ENCODE peak calls at places on chromosome 6, in seven cellular contexts. E is foreskin keratinocyte, G is HFFc6, S is foreskin fibroblast, N is IMR-90, L is stomach, Y is A549. V is an unnamed sample.

GRCh38 chr6:160272707-160273106 is 14.1 kb upstream of the SLC22A2 start:
- DNase-seq in S (no peak), L (no peak), Y (no peak), N (no peak), E (no peak), G (no peak), V (no peak)

GRCh38 chr6:76004202-76004601 is 68.3 kb downstream of the IMPG1 start:
- DNase-seq in G (no peak), E (no peak), L (no peak), S (no peak), Y (no peak), N (no peak), V (no peak)

GRCh38 chr6:93366506-93366905 is 52.9 kb downstream of the EPHA7 start:
- DNase-seq in E (no peak), L (no peak), S (no peak), Y (no peak), G (no peak), N (no peak), V (no peak)

GRCh38 chr6:33886673-33887144 is 82.9 kb upstream of the MLN start:
- DNase-seq in N (peak; percentile 41), E (peak; percentile 58), L (no peak), G (peak; percentile 75), S (peak; percentile 81), Y (no peak), V (no peak)

GRCh38 chr6:101700655-101701054 is 307.1 kb downstream of the GRIK2 start:
- DNase-seq in N (no peak), E (no peak), S (no peak), Y (no peak), G (no peak), L (no peak), V (no peak)

GRCh38 chr6:107066697-107067659 is 39.0 kb downstream of the MTRES1 start:
- DNase-seq in G (no peak), S (no peak), Y (no peak), L (no peak), N (peak; percentile 46), E (no peak), V (no peak)

GRCh38 chr6:72712921-72713320 is 91.1 kb downstream of the KCNQ5 start:
- DNase-seq in Y (no peak), G (no peak), E (no peak), S (no peak), L (no peak), N (peak; percentile 21), V (no peak)

GRCh38 chr6:27864906-27865883 is 47.0 kb downstream of the OR2B2 start:
- DNase-seq in E (peak; percentile 94), L (peak; percentile 61), Y (peak; percentile 87), G (peak; percentile 99), N (peak; percentile 99), S (peak; percentile 97), V (no peak)

GRCh38 chr6:23349521-23350147 is 776.4 kb upstream of the NRSN1 start:
- DNase-seq in N (peak; percentile 96), L (no peak), Y (peak; percentile 28), S (peak; percentile 94), G (peak; percentile 13), E (peak; percentile 80), V (no peak)

GRCh38 chr6:134060491-134061106 is 8.2 kb upstream of the SLC2A12 start:
- DNase-seq in L (no peak), E (peak; percentile 62), Y (peak; percentile 23), G (peak; percentile 52), N (peak; percentile 79), S (peak; percentile 84), V (no peak)

GRCh38 chr6:13375360-13375878 is 47.1 kb upstream of the TBC1D7 start:
- DNase-seq in L (no peak), N (no peak), S (no peak), Y (no peak), E (no peak), G (no peak), V (no peak)

GRCh38 chr6:141107562-141108160 is 1025.1 kb upstream of the GJE1 start:
- DNase-seq in G (peak; percentile 62), S (peak; percentile 58), N (peak; percentile 67), Y (no peak), L (no peak), E (peak; percentile 78), V (no peak)

GRCh38 chr6:27143474-27144026 is 104.0 kb upstream of the PRSS16 start:
- DNase-seq in L (no peak), Y (no peak), G (no peak), N (no peak), S (no peak), E (no peak), V (no peak)

GRCh38 chr6:44073612-44074382 is 53.5 kb downstream of the MRPL14 start:
- DNase-seq in G (no peak), L (no peak), E (no peak), Y (no peak), N (no peak), S (peak; percentile 70), V (no peak)

GRCh38 chr6:63452117-63452516 is 120.2 kb upstream of the LOC128125822 start:
- DNase-seq in E (no peak), L (no peak), N (no peak), G (no peak), Y (peak; percentile 90), S (no peak), V (no peak)

GRCh38 chr6:157228421-157229218 is 94.7 kb downstream of the TMEM242 start:
- DNase-seq in S (no peak), E (no peak), L (no peak), Y (no peak), G (no peak), N (no peak), V (no peak)

GRCh38 chr6:100426241-100426640 is 38.5 kb downstream of the SIM1 start:
- DNase-seq in G (no peak), L (no peak), Y (no peak), N (no peak), S (peak; percentile 31), E (no peak), V (no peak)

GRCh38 chr6:351867-352289 is 39.7 kb upstream of the IRF4 start:
- DNase-seq in E (no peak), S (no peak), Y (no peak), L (no peak), N (no peak), G (no peak), V (no peak)

GRCh38 chr6:350371-350770 is 41.2 kb upstream of the IRF4 start:
- DNase-seq in E (no peak), S (no peak), N (no peak), Y (no peak), G (no peak), L (no peak), V (no peak)

GRCh38 chr6:349491-349921 is 42.0 kb upstream of the IRF4 start:
- DNase-seq in S (no peak), G (no peak), N (no peak), L (no peak), Y (no peak), E (no peak), V (no peak)

GRCh38 chr6:352474-352873 is 39.1 kb upstream of the IRF4 start:
- DNase-seq in E (no peak), N (no peak), L (no peak), S (no peak), Y (no peak), G (no peak), V (no peak)

DNA sequence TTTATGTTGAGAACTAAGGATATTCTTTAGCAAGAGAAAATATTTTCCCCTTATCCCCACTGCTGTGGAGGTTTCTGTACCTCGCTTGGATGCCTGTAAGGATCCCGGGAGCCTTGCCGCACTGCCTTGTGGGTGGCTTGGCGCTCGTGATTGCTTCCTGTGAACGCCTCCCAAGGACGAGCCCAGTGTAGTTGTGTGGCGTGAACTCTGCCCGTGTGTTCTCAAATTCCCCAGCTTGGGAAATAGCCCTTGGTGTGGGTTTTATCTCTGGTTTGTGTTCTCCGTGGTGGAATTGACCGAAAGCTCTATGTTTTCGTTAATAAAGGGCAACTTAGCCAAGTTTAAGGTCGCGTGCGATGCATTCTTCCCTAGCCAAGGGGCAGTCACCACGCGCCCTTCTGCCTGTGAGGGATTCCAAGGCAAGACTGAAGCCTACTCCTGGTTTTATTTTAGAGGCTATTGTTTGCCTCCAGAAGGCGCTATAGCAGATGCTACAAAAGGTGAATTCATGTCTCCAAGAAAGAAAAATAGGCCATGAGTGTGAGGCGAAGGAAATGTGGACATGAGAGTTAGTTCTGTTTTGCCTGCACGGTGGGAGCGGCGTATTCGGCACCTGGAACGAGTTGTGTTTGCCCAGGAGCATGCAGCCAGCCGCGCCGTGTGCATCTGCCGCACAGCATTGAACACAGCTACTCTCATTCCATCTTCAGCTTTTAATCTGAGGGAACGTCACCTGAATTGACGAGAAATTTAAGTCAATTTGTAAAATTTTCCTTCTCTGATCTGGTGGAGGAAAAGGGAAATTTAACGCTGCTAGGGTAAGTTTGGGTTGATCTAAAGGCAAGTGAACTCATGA is 40.3 kb upstream of the IRF4 start:
- DNase-seq in Y (no peak), E (no peak), G (no peak), S (no peak), N (no peak), L (no peak), V (no peak)
- TF ChIP-seq CTCF in Y (no peak), E (no peak), G (no peak), S (no peak), N (no peak), L (no peak), V (no peak)

GRCh38 chr6:50381106-50381415 is 331.3 kb upstream of the DEFB112 start:
- DNase-seq in E (no peak), L (no peak), Y (no peak), S (peak; percentile 0), N (no peak), G (no peak), V (no peak)
- TF ChIP-seq CTCF in E (peak; percentile 27), L (no peak), Y (no peak), S (no peak), N (no peak), G (no peak), V (no peak)

DNA sequence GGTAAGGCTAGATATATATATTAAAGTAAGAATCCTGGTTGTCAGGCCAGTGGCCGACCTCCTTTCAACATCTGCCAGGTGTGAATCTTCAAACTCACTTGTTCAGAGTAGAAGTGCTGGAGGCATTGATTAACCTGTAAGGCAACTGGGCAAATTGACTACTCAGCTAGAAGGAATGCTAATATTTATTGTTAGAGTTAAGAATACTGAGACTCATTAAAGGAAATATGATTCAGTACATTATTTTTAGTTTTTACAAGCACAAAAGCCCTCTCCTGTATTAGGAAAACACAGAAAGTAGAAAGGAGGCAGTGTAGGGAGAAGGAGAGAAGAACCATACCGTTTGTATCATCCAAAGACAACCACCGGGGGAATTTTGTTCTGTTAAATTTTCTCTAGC is 53.5 kb downstream of the RIPOR2 start:
- DNase-seq in E (no peak), N (peak; percentile 56), Y (no peak), L (no peak), S (no peak), G (peak; percentile 50), V (no peak)
- TF ChIP-seq CTCF in E (peak; percentile 15), N (peak; percentile 13), Y (no peak), L (no peak), S (no peak), G (peak; percentile 39), V (no peak)

DNA sequence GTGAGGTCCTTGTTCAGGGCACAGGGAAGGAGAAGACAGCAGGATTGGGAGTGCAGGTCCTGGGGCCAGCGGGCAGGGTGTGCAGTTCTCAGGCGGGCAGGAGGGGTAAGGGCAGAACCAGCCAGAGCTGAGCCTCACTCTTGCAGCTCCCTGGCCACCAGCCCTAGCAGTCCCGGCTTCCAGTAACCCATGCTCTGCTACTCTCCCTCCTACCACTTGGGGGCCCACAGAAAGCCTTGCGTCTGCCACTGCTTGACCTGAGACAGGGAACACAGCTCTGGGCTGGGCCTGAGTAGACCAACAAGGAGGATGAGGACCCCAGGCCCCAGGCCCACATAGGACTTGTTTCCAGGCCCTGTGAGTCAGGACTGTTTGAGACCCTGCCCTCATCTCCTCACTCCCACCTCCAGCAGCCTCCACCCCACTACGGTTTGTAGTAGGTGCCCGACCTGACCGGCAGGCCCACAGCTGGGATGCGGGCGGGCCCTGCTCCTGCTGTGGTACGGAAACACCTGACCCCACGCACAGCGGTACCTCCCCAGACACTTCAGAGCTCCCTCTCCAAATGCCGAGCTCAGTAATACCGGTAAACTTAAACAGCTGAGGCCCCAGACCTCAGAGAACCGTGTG is 39.2 kb downstream of the KCNK5 start:
- DNase-seq in N (peak; percentile 3), L (peak; percentile 72), E (no peak), G (no peak), S (no peak), Y (peak; percentile 49), V (no peak)
- TF ChIP-seq CTCF in N (no peak), L (peak; percentile 65), E (peak; percentile 40), G (no peak), S (peak; percentile 16), Y (no peak), V (no peak)